ENCODE peak calls at places on chromosomes 2 and 18, in eight cellular contexts. One of them, this sample, is unnamed.

GRCh38 chr2:226756131-226756530 is 43.5 kb downstream of the IRS1 start:
- DNase-seq in endothelial cell of umbilical vein: no peak
- DNase-seq in ovary: no peak
- DNase-seq in astrocyte of the spinal cord: peak
- DNase-seq in NCI-H1436: no peak
- DNase-seq in GM03348: no peak
- DNase-seq in cardiac muscle cell: peak
- DNase-seq in activated CD8-positive, alpha-beta memory T cell treated with anti-CD3 and anti-CD28 coated beads, Interleukin-2, amount 50 U/mL, for 48 hours: no peak
- DNase-seq in this sample: no peak

GRCh38 chr2:648476-649424 is 28.5 kb downstream of the TMEM18 start:
- DNase-seq in endothelial cell of umbilical vein: no peak
- DNase-seq in ovary: no peak
- DNase-seq in astrocyte of the spinal cord: no peak
- DNase-seq in NCI-H1436: no peak
- DNase-seq in GM03348: no peak
- DNase-seq in cardiac muscle cell: no peak
- DNase-seq in activated CD8-positive, alpha-beta memory T cell treated with anti-CD3 and anti-CD28 coated beads, Interleukin-2, amount 50 U/mL, for 48 hours: peak
- DNase-seq in this sample: no peak

GRCh38 chr2:104849618-104850097 is 4.3 kb upstream of the POU3F3 start:
- DNase-seq in endothelial cell of umbilical vein: peak
- DNase-seq in ovary: no peak
- DNase-seq in astrocyte of the spinal cord: peak
- DNase-seq in NCI-H1436: peak
- DNase-seq in GM03348: peak
- DNase-seq in cardiac muscle cell: peak
- DNase-seq in activated CD8-positive, alpha-beta memory T cell treated with anti-CD3 and anti-CD28 coated beads, Interleukin-2, amount 50 U/mL, for 48 hours: peak
- DNase-seq in this sample: no peak

GRCh38 chr2:4674007-4674406 is 970.6 kb downstream of the DCDC2C start:
- DNase-seq in endothelial cell of umbilical vein: no peak
- DNase-seq in ovary: no peak
- DNase-seq in astrocyte of the spinal cord: no peak
- DNase-seq in NCI-H1436: peak
- DNase-seq in GM03348: no peak
- DNase-seq in cardiac muscle cell: no peak
- DNase-seq in activated CD8-positive, alpha-beta memory T cell treated with anti-CD3 and anti-CD28 coated beads, Interleukin-2, amount 50 U/mL, for 48 hours: no peak
- DNase-seq in this sample: no peak

GRCh38 chr2:45836316-45836715 is 184.8 kb downstream of the PRKCE start:
- DNase-seq in endothelial cell of umbilical vein: no peak
- DNase-seq in ovary: no peak
- DNase-seq in astrocyte of the spinal cord: no peak
- DNase-seq in NCI-H1436: no peak
- DNase-seq in GM03348: no peak
- DNase-seq in cardiac muscle cell: no peak
- DNase-seq in activated CD8-positive, alpha-beta memory T cell treated with anti-CD3 and anti-CD28 coated beads, Interleukin-2, amount 50 U/mL, for 48 hours: no peak
- DNase-seq in this sample: no peak

GRCh38 chr2:237599465-237600110 is 9.1 kb upstream of the RAB17 start:
- DNase-seq in endothelial cell of umbilical vein: no peak
- DNase-seq in ovary: peak
- DNase-seq in astrocyte of the spinal cord: no peak
- DNase-seq in NCI-H1436: no peak
- DNase-seq in GM03348: no peak
- DNase-seq in cardiac muscle cell: no peak
- DNase-seq in activated CD8-positive, alpha-beta memory T cell treated with anti-CD3 and anti-CD28 coated beads, Interleukin-2, amount 50 U/mL, for 48 hours: no peak
- DNase-seq in this sample: no peak

GRCh38 chr2:26086779-26087178 is 52.9 kb downstream of the RAB10 start:
- DNase-seq in endothelial cell of umbilical vein: no peak
- DNase-seq in ovary: no peak
- DNase-seq in astrocyte of the spinal cord: no peak
- DNase-seq in NCI-H1436: no peak
- DNase-seq in GM03348: no peak
- DNase-seq in cardiac muscle cell: no peak
- DNase-seq in activated CD8-positive, alpha-beta memory T cell treated with anti-CD3 and anti-CD28 coated beads, Interleukin-2, amount 50 U/mL, for 48 hours: no peak
- DNase-seq in this sample: no peak

GRCh38 chr2:55155206-55155605 is 76.9 kb downstream of the CLHC1 start:
- DNase-seq in endothelial cell of umbilical vein: no peak
- DNase-seq in ovary: no peak
- DNase-seq in astrocyte of the spinal cord: no peak
- DNase-seq in NCI-H1436: no peak
- DNase-seq in GM03348: no peak
- DNase-seq in cardiac muscle cell: no peak
- DNase-seq in activated CD8-positive, alpha-beta memory T cell treated with anti-CD3 and anti-CD28 coated beads, Interleukin-2, amount 50 U/mL, for 48 hours: no peak
- DNase-seq in this sample: no peak

GRCh38 chr2:122055541-122055940 is 300.1 kb downstream of the TSN start:
- DNase-seq in endothelial cell of umbilical vein: no peak
- DNase-seq in ovary: no peak
- DNase-seq in astrocyte of the spinal cord: no peak
- DNase-seq in NCI-H1436: no peak
- DNase-seq in GM03348: no peak
- DNase-seq in cardiac muscle cell: peak
- DNase-seq in activated CD8-positive, alpha-beta memory T cell treated with anti-CD3 and anti-CD28 coated beads, Interleukin-2, amount 50 U/mL, for 48 hours: no peak
- DNase-seq in this sample: no peak

GRCh38 chr2:120470041-120470716 is 124.2 kb downstream of the INHBB start:
- DNase-seq in endothelial cell of umbilical vein: peak
- DNase-seq in ovary: peak
- DNase-seq in astrocyte of the spinal cord: peak
- DNase-seq in NCI-H1436: no peak
- DNase-seq in GM03348: peak
- DNase-seq in cardiac muscle cell: peak
- DNase-seq in activated CD8-positive, alpha-beta memory T cell treated with anti-CD3 and anti-CD28 coated beads, Interleukin-2, amount 50 U/mL, for 48 hours: no peak
- DNase-seq in this sample: no peak

GRCh38 chr2:38421274-38422056 is 44.4 kb upstream of the ATL2 start:
- DNase-seq in endothelial cell of umbilical vein: no peak
- DNase-seq in ovary: no peak
- DNase-seq in astrocyte of the spinal cord: no peak
- DNase-seq in NCI-H1436: no peak
- DNase-seq in GM03348: no peak
- DNase-seq in cardiac muscle cell: no peak
- DNase-seq in activated CD8-positive, alpha-beta memory T cell treated with anti-CD3 and anti-CD28 coated beads, Interleukin-2, amount 50 U/mL, for 48 hours: no peak
- DNase-seq in this sample: no peak

GRCh38 chr2:212480447-212480846 is 58.2 kb downstream of the ERBB4 start:
- DNase-seq in endothelial cell of umbilical vein: no peak
- DNase-seq in ovary: no peak
- DNase-seq in astrocyte of the spinal cord: no peak
- DNase-seq in NCI-H1436: no peak
- DNase-seq in GM03348: no peak
- DNase-seq in cardiac muscle cell: no peak
- DNase-seq in activated CD8-positive, alpha-beta memory T cell treated with anti-CD3 and anti-CD28 coated beads, Interleukin-2, amount 50 U/mL, for 48 hours: no peak
- DNase-seq in this sample: no peak

GRCh38 chr2:91477731-91478672 is 2786.5 kb downstream of the RPIA start:
- DNase-seq in endothelial cell of umbilical vein: peak
- DNase-seq in ovary: no peak
- DNase-seq in astrocyte of the spinal cord: peak
- DNase-seq in NCI-H1436: no peak
- DNase-seq in GM03348: peak
- DNase-seq in cardiac muscle cell: peak
- DNase-seq in activated CD8-positive, alpha-beta memory T cell treated with anti-CD3 and anti-CD28 coated beads, Interleukin-2, amount 50 U/mL, for 48 hours: peak
- DNase-seq in this sample: peak

GRCh38 chr18:13565228-13565627 is 161.1 kb downstream of the FAM210A start:
- DNase-seq in endothelial cell of umbilical vein: no peak
- DNase-seq in ovary: no peak
- DNase-seq in astrocyte of the spinal cord: no peak
- DNase-seq in NCI-H1436: no peak
- DNase-seq in GM03348: no peak
- DNase-seq in cardiac muscle cell: no peak
- DNase-seq in activated CD8-positive, alpha-beta memory T cell treated with anti-CD3 and anti-CD28 coated beads, Interleukin-2, amount 50 U/mL, for 48 hours: no peak
- DNase-seq in this sample: no peak

GRCh38 chr18:79926715-79927596 is 24.5 kb downstream of the SLC66A2 start:
- DNase-seq in endothelial cell of umbilical vein: no peak
- DNase-seq in ovary: peak
- DNase-seq in astrocyte of the spinal cord: no peak
- DNase-seq in NCI-H1436: no peak
- DNase-seq in GM03348: no peak
- DNase-seq in cardiac muscle cell: no peak
- DNase-seq in activated CD8-positive, alpha-beta memory T cell treated with anti-CD3 and anti-CD28 coated beads, Interleukin-2, amount 50 U/mL, for 48 hours: peak
- DNase-seq in this sample: no peak

GRCh38 chr18:76457475-76457874 is 37.6 kb downstream of the ZNF516 start:
- DNase-seq in endothelial cell of umbilical vein: no peak
- DNase-seq in ovary: no peak
- DNase-seq in astrocyte of the spinal cord: peak
- DNase-seq in NCI-H1436: no peak
- DNase-seq in GM03348: no peak
- DNase-seq in cardiac muscle cell: no peak
- DNase-seq in activated CD8-positive, alpha-beta memory T cell treated with anti-CD3 and anti-CD28 coated beads, Interleukin-2, amount 50 U/mL, for 48 hours: peak
- DNase-seq in this sample: no peak

GRCh38 chr2:169743549-169743948 is 9.9 kb downstream of the KLHL23 start:
- DNase-seq in endothelial cell of umbilical vein: no peak
- DNase-seq in ovary: peak
- DNase-seq in astrocyte of the spinal cord: no peak
- DNase-seq in NCI-H1436: no peak
- DNase-seq in GM03348: no peak
- DNase-seq in cardiac muscle cell: no peak
- DNase-seq in activated CD8-positive, alpha-beta memory T cell treated with anti-CD3 and anti-CD28 coated beads, Interleukin-2, amount 50 U/mL, for 48 hours: no peak
- DNase-seq in this sample: no peak

GRCh38 chr2:20940481-20940795 is 103.4 kb downstream of the APOB start:
- DNase-seq in endothelial cell of umbilical vein: no peak
- DNase-seq in ovary: no peak
- DNase-seq in astrocyte of the spinal cord: no peak
- DNase-seq in NCI-H1436: no peak
- DNase-seq in GM03348: no peak
- DNase-seq in cardiac muscle cell: no peak
- DNase-seq in activated CD8-positive, alpha-beta memory T cell treated with anti-CD3 and anti-CD28 coated beads, Interleukin-2, amount 50 U/mL, for 48 hours: no peak
- DNase-seq in this sample: no peak

GRCh38 chr18:59715445-59715844 is 18.2 kb upstream of the CCBE1 start:
- DNase-seq in endothelial cell of umbilical vein: no peak
- DNase-seq in ovary: no peak
- DNase-seq in astrocyte of the spinal cord: peak
- DNase-seq in NCI-H1436: no peak
- DNase-seq in GM03348: no peak
- DNase-seq in cardiac muscle cell: peak
- DNase-seq in activated CD8-positive, alpha-beta memory T cell treated with anti-CD3 and anti-CD28 coated beads, Interleukin-2, amount 50 U/mL, for 48 hours: no peak
- DNase-seq in this sample: no peak

GRCh38 chr2:12819098-12819465 is 102.3 kb downstream of the TRIB2 start:
- DNase-seq in endothelial cell of umbilical vein: peak
- DNase-seq in ovary: peak
- DNase-seq in astrocyte of the spinal cord: peak
- DNase-seq in NCI-H1436: no peak
- DNase-seq in GM03348: peak
- DNase-seq in cardiac muscle cell: peak
- DNase-seq in activated CD8-positive, alpha-beta memory T cell treated with anti-CD3 and anti-CD28 coated beads, Interleukin-2, amount 50 U/mL, for 48 hours: no peak
- DNase-seq in this sample: no peak

GRCh38 chr2:176068037-176068832 is 15.5 kb downstream of the EVX2 start:
- DNase-seq in endothelial cell of umbilical vein: no peak
- DNase-seq in ovary: no peak
- DNase-seq in astrocyte of the spinal cord: no peak
- DNase-seq in NCI-H1436: no peak
- DNase-seq in GM03348: no peak
- DNase-seq in cardiac muscle cell: no peak
- DNase-seq in activated CD8-positive, alpha-beta memory T cell treated with anti-CD3 and anti-CD28 coated beads, Interleukin-2, amount 50 U/mL, for 48 hours: no peak
- DNase-seq in this sample: peak